ENCODE peak calls at places on chromosomes 2 and 18, in four cellular contexts. One of them, this sample, is unnamed.

GRCh38 chr18:46366977-46367376 is 262.8 kb downstream of the HAUS1 start:
- DNase-seq in mesenteric fat pad: no peak
- DNase-seq in H54: no peak
- DNase-seq in GM12891: no peak
- DNase-seq in this sample: no peak

GRCh38 chr2:97348265-97348664 is 235.3 kb downstream of the ANKRD36 start:
- DNase-seq in H54: no peak
- DNase-seq in mesenteric fat pad: no peak
- DNase-seq in GM12891: no peak
- DNase-seq in this sample: no peak

GRCh38 chr2:229712125-229712524 is 2.2 kb downstream of the DNER start:
- DNase-seq in mesenteric fat pad: no peak
- DNase-seq in H54: peak
- DNase-seq in GM12891: no peak
- DNase-seq in this sample: no peak

GRCh38 chr18:11741505-11742145 is 52.6 kb downstream of the GNAL start:
- DNase-seq in H54: peak
- DNase-seq in GM12891: no peak
- DNase-seq in mesenteric fat pad: no peak
- DNase-seq in this sample: no peak

GRCh38 chr18:62510744-62511143 is 12.1 kb upstream of the ZCCHC2 start:
- DNase-seq in GM12891: no peak
- DNase-seq in H54: no peak
- DNase-seq in mesenteric fat pad: no peak
- DNase-seq in this sample: no peak

GRCh38 chr2:214410128-214410775 is 602 bp upstream of the VWC2L start:
- DNase-seq in H54: no peak
- DNase-seq in GM12891: no peak
- DNase-seq in mesenteric fat pad: no peak
- DNase-seq in this sample: no peak

GRCh38 chr18:52716926-52717325 is 376.9 kb downstream of the DCC start:
- DNase-seq in H54: peak
- DNase-seq in mesenteric fat pad: no peak
- DNase-seq in GM12891: no peak
- DNase-seq in this sample: no peak

GRCh38 chr2:46909771-46910419 is 5.7 kb downstream of the MCFD2 start:
- DNase-seq in mesenteric fat pad: no peak
- DNase-seq in H54: peak
- DNase-seq in GM12891: peak
- DNase-seq in this sample: no peak

GRCh38 chr2:5528741-5529140 is 163.4 kb upstream of the SOX11 start:
- DNase-seq in H54: no peak
- DNase-seq in mesenteric fat pad: no peak
- DNase-seq in GM12891: no peak
- DNase-seq in this sample: no peak

GRCh38 chr2:216862628-216863027 is 2.8 kb upstream of the TNP1 start:
- DNase-seq in H54: no peak
- DNase-seq in GM12891: no peak
- DNase-seq in mesenteric fat pad: no peak
- DNase-seq in this sample: no peak

GRCh38 chr2:180604077-180604476 is 376.3 kb upstream of the UBE2E3 start:
- DNase-seq in GM12891: no peak
- DNase-seq in H54: no peak
- DNase-seq in mesenteric fat pad: no peak
- DNase-seq in this sample: peak

GRCh38 chr2:65416945-65417344 is 15.5 kb downstream of the SPRED2 start:
- DNase-seq in mesenteric fat pad: no peak
- DNase-seq in H54: no peak
- DNase-seq in GM12891: no peak
- DNase-seq in this sample: no peak

GRCh38 chr2:240810199-240810598 is 9.8 kb downstream of the KIF1A start:
- DNase-seq in H54: no peak
- DNase-seq in mesenteric fat pad: no peak
- DNase-seq in GM12891: no peak
- DNase-seq in this sample: no peak

GRCh38 chr18:48339692-48340091 is 69.5 kb downstream of the ZBTB7C start:
- DNase-seq in H54: no peak
- DNase-seq in GM12891: no peak
- DNase-seq in mesenteric fat pad: no peak
- DNase-seq in this sample: no peak

This sample was measured in iPS DF 19.7.